ENCODE peak calls at places on chromosomes 5 and 9, in ten cellular contexts. K is NCI-H1105 treated with DMSO at 0.1 percent for 48 hours, P is endothelial cell, L is HFFc6, Y is GM06990, S is tibial nerve, A is GM03348, T is NCI-H2081, U is NCI-H1092 treated with DMSO at 0.1 percent for 48 hours, Z is upper lobe of right lung. G is an unnamed sample.

GRCh38 chr5:142479854-142480253 is 155.0 kb upstream of the SPRY4 start:
- DNase-seq in K (no peak), P (no peak), L (no peak), Y (no peak), S (no peak), A (no peak), T (no peak), U (no peak), Z (no peak), G (no peak)

GRCh38 chr5:34707451-34708107 is 51.5 kb downstream of the RAI14 start:
- DNase-seq in K (no peak), P (no peak), L (no peak), Y (no peak), S (no peak), A (no peak), T (no peak), U (no peak), Z (no peak), G (no peak)

GRCh38 chr5:3339798-3340115 is 255.9 kb upstream of the IRX1 start:
- DNase-seq in K (no peak), P (no peak), L (no peak), Y (no peak), S (no peak), A (no peak), T (no peak), U (no peak), Z (no peak), G (no peak)

GRCh38 chr5:87164409-87164808 is 103.3 kb upstream of the RASA1 start:
- DNase-seq in K (no peak), P (no peak), L (no peak), Y (no peak), S (no peak), A (no peak), T (no peak), U (no peak), Z (no peak), G (no peak)

GRCh38 chr9:136673088-136673969 is 10.6 kb downstream of the EGFL7 start:
- DNase-seq in K (no peak), P (peak), L (no peak), Y (no peak), S (no peak), A (no peak), T (no peak), U (no peak), Z (no peak), G (no peak)

GRCh38 chr5:169970334-169970733 is 10.0 kb downstream of the INSYN2B start:
- DNase-seq in K (no peak), P (no peak), L (no peak), Y (no peak), S (no peak), A (no peak), T (no peak), U (no peak), Z (no peak), G (no peak)

GRCh38 chr9:31839273-31839672 is 545.2 kb upstream of the ACO1 start:
- DNase-seq in K (peak), P (no peak), L (no peak), Y (no peak), S (no peak), A (no peak), T (peak), U (peak), Z (no peak), G (no peak)

GRCh38 chr5:135106610-135107009 is 72.6 kb upstream of the PITX1 start:
- DNase-seq in K (no peak), P (no peak), L (no peak), Y (no peak), S (no peak), A (no peak), T (no peak), U (no peak), Z (peak), G (no peak)

GRCh38 chr5:23352437-23352836 is 155.0 kb upstream of the PRDM9 start:
- DNase-seq in K (peak), P (peak), L (no peak), Y (no peak), S (no peak), A (no peak), T (peak), U (peak), Z (no peak), G (no peak)

GRCh38 chr5:170211575-170212334 is 21.0 kb upstream of the C5orf58 start:
- DNase-seq in K (no peak), P (no peak), L (no peak), Y (no peak), S (no peak), A (no peak), T (no peak), U (no peak), Z (no peak), G (no peak)

GRCh38 chr5:164296603-164297080 is 791.2 kb downstream of the MAT2B start:
- DNase-seq in K (no peak), P (peak), L (no peak), Y (no peak), S (no peak), A (no peak), T (no peak), U (no peak), Z (no peak), G (no peak)

GRCh38 chr5:1405121-1405520 is 40.1 kb downstream of the SLC6A3 start:
- DNase-seq in K (no peak), P (no peak), L (no peak), Y (no peak), S (no peak), A (no peak), T (no peak), U (no peak), Z (peak), G (no peak)

GRCh38 chr5:132202711-132203463 is 24.8 kb downstream of the P4HA2 start:
- DNase-seq in K (no peak), P (no peak), L (no peak), Y (no peak), S (no peak), A (no peak), T (no peak), U (no peak), Z (no peak), G (no peak)

GRCh38 chr5:9924614-9925013 is 294.5 kb upstream of the TAS2R1 start:
- DNase-seq in K (no peak), P (no peak), L (peak), Y (peak), S (no peak), A (peak), T (no peak), U (no peak), Z (no peak), G (no peak)

GRCh38 chr5:35476789-35477188 is 140.9 kb upstream of the SPEF2 start:
- DNase-seq in K (no peak), P (no peak), L (no peak), Y (no peak), S (no peak), A (no peak), T (no peak), U (no peak), Z (no peak), G (no peak)